ENCODE peak calls at places on chromosomes 12 and 14, in five cellular contexts. A, L, V, P and T are unnamed samples.

GRCh38 chr12:82144505-82144904 is 213.7 kb downstream of the CCDC59 start:
- DNase-seq in A (no peak), L (no peak), V (no peak), P (peak), T (peak)

GRCh38 chr12:80044694-80045046 is 54.7 kb upstream of the OTOGL start:
- DNase-seq in A (peak), L (no peak), V (peak), P (peak), T (peak)

GRCh38 chr12:39581592-39581991 is 38.0 kb downstream of the ABCD2 start:
- DNase-seq in A (no peak), L (no peak), V (peak), P (peak), T (peak)

GRCh38 chr12:104846056-104846762 is 111.9 kb downstream of the SLC41A2 start:
- DNase-seq in A (no peak), L (no peak), V (no peak), P (no peak), T (no peak)

GRCh38 chr12:95146767-95147166 is 70.5 kb downstream of the FGD6 start:
- DNase-seq in A (no peak), L (no peak), V (no peak), P (no peak), T (no peak)

GRCh38 chr14:68195126-68195525 is 375.5 kb downstream of the RAD51B start:
- DNase-seq in A (no peak), L (no peak), V (no peak), P (no peak), T (no peak)

GRCh38 chr12:80553316-80553715 is 109.3 kb downstream of the PTPRQ start:
- DNase-seq in A (peak), L (no peak), V (peak), P (peak), T (peak)

GRCh38 chr14:33709286-33709685 is 241.6 kb downstream of the EGLN3 start:
- DNase-seq in A (no peak), L (no peak), V (no peak), P (no peak), T (no peak)

GRCh38 chr14:29846339-29847129 is 81.1 kb downstream of the PRKD1 start:
- DNase-seq in A (peak), L (no peak), V (no peak), P (no peak), T (peak)

GRCh38 chr12:50394469-50395029 is 1.9 kb downstream of the FAM186A start:
- DNase-seq in A (no peak), L (no peak), V (no peak), P (no peak), T (no peak)

GRCh38 chr14:76615331-76615730 is 145.9 kb upstream of the VASH1 start:
- DNase-seq in A (no peak), L (no peak), V (no peak), P (no peak), T (peak)

GRCh38 chr14:57060276-57060956 is 208.3 kb downstream of the EXOC5 start:
- DNase-seq in A (no peak), L (no peak), V (peak), P (no peak), T (peak)

GRCh38 chr14:86221000-86221399 is 691.1 kb downstream of the FLRT2 start:
- DNase-seq in A (no peak), L (no peak), V (peak), P (no peak), T (no peak)

GRCh38 chr12:26197832-26198231 is 2.5 kb downstream of the SSPN start:
- DNase-seq in A (no peak), L (no peak), V (no peak), P (no peak), T (no peak)

GRCh38 chr14:37598085-37598972 is 2.9 kb downstream of the TTC6 start:
- DNase-seq in A (no peak), L (no peak), V (no peak), P (no peak), T (peak)

GRCh38 chr12:52023976-52024688 is 17.4 kb downstream of the TAMALIN start:
- DNase-seq in A (no peak), L (no peak), V (no peak), P (no peak), T (no peak)
- TF ChIP-seq CTCF in A (no peak), L (no peak), V (no peak), P (no peak), T (no peak)

GRCh38 chr14:73465833-73466532 is 7.6 kb upstream of the NUMB start:
- DNase-seq in A (no peak), L (no peak), V (no peak), P (no peak), T (no peak)
- H3K4me3 ChIP-seq in A (no peak), L (no peak), V (no peak), P (no peak), T (no peak)

GRCh38 chr14:22837059-22837749 is 819 bp downstream of the MMP14 start:
- DNase-seq in A (no peak), L (peak), V (peak), P (no peak), T (peak)
- TF ChIP-seq CTCF in A (peak), L (no peak), V (no peak), P (no peak), T (no peak)

DNA sequence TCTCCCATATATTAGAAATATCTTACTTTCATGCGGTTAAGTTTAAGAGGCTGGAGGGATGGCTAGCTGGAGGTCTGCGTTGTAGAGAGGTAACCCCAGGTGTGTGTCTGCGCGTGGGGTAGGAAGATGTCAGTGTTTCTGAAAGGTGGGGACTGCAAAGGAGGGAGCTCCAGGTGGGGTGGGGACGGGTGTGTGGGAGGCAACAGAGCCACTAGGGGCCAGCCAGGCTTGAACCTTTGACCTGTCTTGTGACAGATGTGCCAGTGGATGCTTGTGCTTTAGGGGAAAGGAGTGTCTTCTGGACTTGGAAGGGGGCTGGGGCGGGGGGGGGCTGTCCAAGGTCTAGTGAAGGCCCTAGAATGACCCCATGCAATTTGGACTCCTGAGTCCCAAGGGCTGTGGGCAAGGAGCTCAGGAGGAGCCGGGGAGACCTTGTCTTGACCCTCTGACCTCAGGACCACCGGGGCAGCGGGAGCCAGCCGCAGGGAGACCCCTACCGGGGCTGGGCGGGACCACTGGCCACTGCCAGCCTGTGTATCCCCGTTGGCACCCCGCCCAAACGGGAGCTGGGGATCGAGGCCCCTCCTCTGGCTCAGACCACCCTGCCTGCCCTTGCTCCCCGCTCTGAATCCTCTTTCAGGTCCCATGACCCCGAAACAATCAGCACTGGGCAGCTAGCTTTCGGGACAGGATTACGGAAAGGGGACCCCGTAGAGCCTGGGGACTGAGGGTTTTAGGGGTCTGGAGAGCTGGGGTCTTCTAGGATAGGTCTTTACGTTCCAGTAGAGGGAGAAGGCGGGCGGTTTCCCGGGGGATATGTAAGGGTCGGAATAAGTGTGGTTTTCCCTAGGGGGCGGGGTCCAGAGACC is 1.1 kb downstream of the GLI1 start:
- DNase-seq in A (no peak), L (no peak), V (no peak), P (no peak), T (peak)
- H3K4me3 ChIP-seq in A (peak), L (peak), V (peak), P (peak), T (no peak)

GRCh38 chr12:72574138-72574537 is 302.0 kb downstream of the TRHDE start:
- DNase-seq in A (no peak), L (no peak), V (no peak), P (no peak), T (no peak)

GRCh38 chr12:72570601-72571000 is 298.4 kb downstream of the TRHDE start:
- DNase-seq in A (no peak), L (no peak), V (no peak), P (peak), T (peak)
- TF ChIP-seq CTCF in A (peak), L (no peak), V (no peak), P (peak), T (no peak)

DNA sequence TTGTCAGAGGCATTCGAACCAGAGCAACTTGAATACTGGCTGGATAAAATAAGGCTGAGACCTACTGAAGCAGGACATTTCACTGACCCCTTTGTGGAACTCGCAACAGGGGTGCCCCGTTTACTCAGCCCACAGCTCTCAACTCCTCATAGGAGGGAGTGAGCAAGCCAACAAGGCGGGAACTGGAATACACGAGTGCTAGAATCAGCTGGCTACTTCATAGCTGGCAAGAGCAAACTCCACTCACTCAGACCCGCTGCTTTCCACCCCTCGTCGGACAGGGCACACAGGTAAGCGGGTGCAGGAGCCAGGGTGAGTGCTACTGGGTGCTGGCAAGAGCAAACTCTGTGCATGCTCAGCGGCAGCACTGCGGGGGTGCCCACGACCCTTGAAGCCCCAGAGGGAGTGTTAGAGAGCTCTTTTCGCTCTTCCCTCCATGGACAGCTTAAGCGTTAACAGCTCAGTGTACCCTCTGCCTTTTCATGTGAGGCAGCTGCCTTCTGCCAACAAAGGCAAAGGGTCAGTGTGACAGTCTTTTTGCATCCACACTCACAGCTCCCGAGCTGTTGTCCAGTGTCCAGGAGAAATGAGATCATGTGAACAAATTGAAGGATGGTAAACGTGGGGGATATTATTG is 15.7 kb downstream of the CAPZA3 start:
- DNase-seq in A (no peak), L (no peak), V (peak), P (no peak), T (no peak)
- H3K4me3 ChIP-seq in A (no peak), L (no peak), V (no peak), P (no peak), T (no peak)

DNA sequence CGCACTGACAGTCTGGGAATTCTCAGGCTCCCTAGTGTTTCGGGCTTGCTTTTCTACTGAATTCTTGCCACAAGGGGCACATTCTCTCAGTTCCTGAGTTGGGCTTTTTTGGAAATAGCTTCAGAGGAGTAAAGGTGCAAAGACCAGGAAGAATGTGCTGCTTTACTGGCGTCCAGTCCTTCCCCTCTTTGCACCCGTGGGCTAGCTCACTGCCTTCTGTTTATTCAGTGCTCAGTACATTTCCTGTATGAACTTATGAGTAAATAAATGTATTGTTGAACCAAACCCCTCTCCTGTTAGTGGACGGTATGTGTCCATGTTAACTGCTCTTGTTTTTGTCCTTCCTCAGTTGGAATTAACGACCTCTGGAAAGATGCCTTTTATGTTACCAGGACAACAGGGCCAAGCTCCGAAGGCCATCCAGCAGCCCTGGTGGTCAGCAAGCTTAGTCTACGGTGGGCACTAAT is 24.0 kb downstream of the GSG1 start:
- DNase-seq in A (no peak), L (no peak), V (no peak), P (no peak), T (no peak)
- TF ChIP-seq CTCF in A (peak), L (no peak), V (peak), P (no peak), T (no peak)

GRCh38 chr12:16513231-16513630 is 92.7 kb downstream of the LMO3 start:
- DNase-seq in A (no peak), L (no peak), V (no peak), P (no peak), T (no peak)
- H3K4me3 ChIP-seq in A (no peak), L (no peak), V (no peak), P (no peak), T (no peak)

GRCh38 chr12:93569656-93570551 is 2.6 kb upstream of the SOCS2 start:
- DNase-seq in A (peak), L (peak), V (peak), P (peak), T (peak)
- TF ChIP-seq CTCF in A (peak), L (peak), V (peak), P (peak), T (peak)

GRCh38 chr14:59362533-59362932 is 102.6 kb downstream of the GPR135 start:
- DNase-seq in A (no peak), L (no peak), V (peak), P (peak), T (peak)
- H3K4me3 ChIP-seq in A (no peak), L (no peak), V (no peak), P (no peak), T (no peak)